ENCODE peak calls at places on chromosomes 12 and 14, in nine cellular contexts. Y is H9, U is IMR-90, Q is GM23248, J is K562, S is mammary epithelial cell, E is PC-9, G is neural progenitor cell, C is fibroblast of lung. B is an unnamed sample. For H3K4me1, the result is how much of the 10 kb centered on the place peaks cover.

GRCh38 chr12:58907326-58907855 is 12.9 kb downstream of the LRIG3 start:
- DNase-seq in Y (no peak), U (peak), Q (no peak), J (no peak), S (no peak), E (no peak), G (no peak), C (peak), B (no peak)

GRCh38 chr12:104619305-104619704 is 162.6 kb downstream of the CHST11 start:
- DNase-seq in Y (no peak), U (no peak), Q (no peak), J (no peak), S (no peak), E (no peak), G (no peak), C (no peak), B (no peak)

GRCh38 chr12:124621296-124621660 is 53.9 kb upstream of the NCOR2 start:
- DNase-seq in Y (peak), U (peak), Q (peak), J (no peak), S (no peak), E (no peak), G (no peak), C (peak), B (no peak)

GRCh38 chr14:72560331-72560730 is 333.6 kb downstream of the DPF3 start:
- DNase-seq in Y (no peak), U (no peak), Q (peak), J (no peak), S (no peak), E (no peak), G (no peak), C (peak), B (no peak)

GRCh38 chr12:77494306-77494705 is 336.4 kb upstream of the NAV3 start:
- DNase-seq in Y (no peak), U (no peak), Q (peak), J (no peak), S (no peak), E (no peak), G (no peak), C (peak), B (no peak)

GRCh38 chr14:58298477-58298879 is at the start of gene ARID4A:
- DNase-seq in Y (no peak), U (no peak), Q (no peak), J (peak), S (no peak), E (no peak), G (no peak), C (no peak), B (no peak)

GRCh38 chr12:92046557-92046956 is 99.1 kb downstream of the BTG1 start:
- DNase-seq in Y (no peak), U (no peak), Q (no peak), J (no peak), S (no peak), E (no peak), G (no peak), C (no peak), B (no peak)

GRCh38 chr12:73383584-73384229 is 1111.5 kb downstream of the TRHDE start:
- DNase-seq in Y (no peak), U (no peak), Q (no peak), J (no peak), S (no peak), E (no peak), G (no peak), C (no peak), B (no peak)

GRCh38 chr12:87813476-87814234 is 215.5 kb downstream of the C12orf50 start:
- DNase-seq in Y (no peak), U (peak), Q (peak), J (no peak), S (peak), E (no peak), G (no peak), C (peak), B (no peak)

GRCh38 chr12:126108247-126108646 is 1043.0 kb downstream of the AACS start:
- DNase-seq in Y (no peak), U (no peak), Q (no peak), J (no peak), S (no peak), E (no peak), G (peak), C (no peak), B (no peak)

GRCh38 chr12:94049718-94050117 is 98.7 kb upstream of the PLXNC1 start:
- DNase-seq in Y (no peak), U (no peak), Q (no peak), J (no peak), S (no peak), E (no peak), G (no peak), C (no peak), B (no peak)

GRCh38 chr14:43540948-43541347 is 966.1 kb downstream of the FSCB start:
- DNase-seq in Y (peak), U (no peak), Q (peak), J (no peak), S (no peak), E (no peak), G (peak), C (no peak), B (no peak)

GRCh38 chr12:8675471-8676083 is 13.0 kb upstream of the MFAP5 start:
- DNase-seq in Y (no peak), U (no peak), Q (no peak), J (no peak), S (no peak), E (no peak), G (no peak), C (no peak), B (no peak)

GRCh38 chr12:56520025-56520810 is 1.4 kb upstream of the RBMS2 start:
- DNase-seq in Y (no peak), U (peak), Q (peak), J (no peak), S (no peak), E (no peak), G (no peak), C (peak), B (no peak)

GRCh38 chr14:30330452-30330851 is 228.5 kb upstream of the G2E3 start:
- DNase-seq in Y (no peak), U (no peak), Q (peak), J (peak), S (peak), E (no peak), G (no peak), C (no peak), B (peak)

GRCh38 chr14:99241314-99242035 is 30.5 kb downstream of the BCL11B start:
- DNase-seq in Y (no peak), U (no peak), Q (no peak), J (no peak), S (no peak), E (no peak), G (no peak), C (no peak), B (no peak)

GRCh38 chr14:100781952-100782351 is 44.0 kb upstream of the MEG3 start:
- DNase-seq in Y (no peak), U (no peak), Q (no peak), J (no peak), S (no peak), E (no peak), G (no peak), C (no peak), B (no peak)

GRCh38 chr14:32252030-32252670 is 49.1 kb upstream of the RNU6-8 start:
- DNase-seq in Y (peak), U (peak), Q (peak), J (peak), S (peak), E (peak), G (peak), C (peak), B (peak)

GRCh38 chr12:4824415-4824814 is 85.3 kb upstream of the KCNA1 start:
- DNase-seq in Y (no peak), U (peak), Q (peak), J (no peak), S (peak), E (no peak), G (no peak), C (peak), B (no peak)

GRCh38 chr12:92457458-92458195 is 245.2 kb upstream of the PLEKHG7 start:
- DNase-seq in Y (no peak), U (no peak), Q (no peak), J (no peak), S (no peak), E (no peak), G (no peak), C (no peak), B (no peak)

GRCh38 chr14:63432228-63432627 is 110.9 kb downstream of the PPP2R5E start:
- DNase-seq in Y (no peak), U (no peak), Q (no peak), J (no peak), S (no peak), E (no peak), G (no peak), C (no peak), B (no peak)

GRCh38 chr12:121376754-121377697 is 22.9 kb upstream of the RNF34 start:
- DNase-seq in Y (no peak), U (no peak), Q (no peak), J (no peak), S (no peak), E (no peak), G (no peak), C (no peak), B (no peak)

GRCh38 chr12:4962539-4963486 is 53.1 kb downstream of the KCNA1 start:
- DNase-seq in Y (peak), U (no peak), Q (no peak), J (no peak), S (no peak), E (no peak), G (no peak), C (peak), B (no peak)

GRCh38 chr12:6178981-6179761 is 21.0 kb upstream of the CD9 start:
- DNase-seq in Y (peak), U (peak), Q (peak), J (no peak), S (no peak), E (no peak), G (peak), C (peak), B (no peak)

GRCh38 chr14:51365241-51365940 is 125.3 kb downstream of the TMX1 start:
- DNase-seq in Y (no peak), U (no peak), Q (peak), J (no peak), S (no peak), E (no peak), G (no peak), C (no peak), B (no peak)

GRCh38 chr14:77593501-77593911 is 22.9 kb downstream of the SPTLC2 start:
- DNase-seq in Y (no peak), U (peak), Q (peak), J (no peak), S (no peak), E (no peak), G (no peak), C (peak), B (peak)
- H3K4me1 ChIP-seq in Y (under half), U (under half), Q (under half), J (under half), S (under half), E (half or more), G (under half), C (under half), B (half or more)

GRCh38 chr12:2364566-2365165 is 311.9 kb downstream of the CACNA1C start:
- DNase-seq in Y (peak), U (no peak), Q (no peak), J (no peak), S (peak), E (no peak), G (peak), C (no peak), B (no peak)
- H2AFZ ChIP-seq in Y (peak), U (no peak), Q (no peak), J (no peak), S (peak), E (no peak), G (peak), C (no peak), B (no peak)

GRCh38 chr12:65330341-65330740 is 51.9 kb downstream of the MSRB3 start:
- DNase-seq in Y (no peak), U (peak), Q (no peak), J (no peak), S (no peak), E (no peak), G (no peak), C (peak), B (no peak)

GRCh38 chr12:65335021-65335714 is 56.7 kb downstream of the MSRB3 start:
- DNase-seq in Y (no peak), U (peak), Q (peak), J (no peak), S (peak), E (no peak), G (no peak), C (peak), B (no peak)

GRCh38 chr12:65334534-65334933 is 56.1 kb downstream of the MSRB3 start:
- DNase-seq in Y (no peak), U (peak), Q (peak), J (no peak), S (peak), E (no peak), G (no peak), C (no peak), B (no peak)

GRCh38 chr12:65331456-65331855 is 53.0 kb downstream of the MSRB3 start:
- DNase-seq in Y (no peak), U (no peak), Q (no peak), J (no peak), S (no peak), E (no peak), G (no peak), C (no peak), B (no peak)

DNA sequence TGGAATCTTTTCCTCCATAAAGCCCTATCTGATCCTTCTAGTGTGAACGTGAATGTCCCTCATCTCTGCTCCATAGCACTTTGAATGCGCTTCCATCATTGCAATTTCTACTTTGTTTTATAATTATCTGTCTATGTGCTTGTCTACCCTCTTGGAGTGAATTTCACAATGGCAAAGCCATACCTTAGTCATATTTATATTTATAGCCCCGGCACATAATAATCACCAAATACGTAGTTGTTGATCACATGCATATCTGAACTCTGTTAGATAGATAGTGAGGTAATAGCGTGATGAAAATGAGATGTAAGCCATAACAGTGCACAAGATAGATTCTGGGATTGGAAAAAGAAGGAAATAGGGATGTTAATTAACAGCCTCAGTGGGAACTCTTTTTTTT is 55.2 kb downstream of the MSRB3 start:
- DNase-seq in Y (no peak), U (no peak), Q (no peak), J (no peak), S (no peak), E (no peak), G (no peak), C (no peak), B (no peak)
- H3K4me2 ChIP-seq in Y (no peak), U (no peak), Q (no peak), J (no peak), S (no peak), E (no peak), G (no peak), C (no peak), B (no peak)

DNA sequence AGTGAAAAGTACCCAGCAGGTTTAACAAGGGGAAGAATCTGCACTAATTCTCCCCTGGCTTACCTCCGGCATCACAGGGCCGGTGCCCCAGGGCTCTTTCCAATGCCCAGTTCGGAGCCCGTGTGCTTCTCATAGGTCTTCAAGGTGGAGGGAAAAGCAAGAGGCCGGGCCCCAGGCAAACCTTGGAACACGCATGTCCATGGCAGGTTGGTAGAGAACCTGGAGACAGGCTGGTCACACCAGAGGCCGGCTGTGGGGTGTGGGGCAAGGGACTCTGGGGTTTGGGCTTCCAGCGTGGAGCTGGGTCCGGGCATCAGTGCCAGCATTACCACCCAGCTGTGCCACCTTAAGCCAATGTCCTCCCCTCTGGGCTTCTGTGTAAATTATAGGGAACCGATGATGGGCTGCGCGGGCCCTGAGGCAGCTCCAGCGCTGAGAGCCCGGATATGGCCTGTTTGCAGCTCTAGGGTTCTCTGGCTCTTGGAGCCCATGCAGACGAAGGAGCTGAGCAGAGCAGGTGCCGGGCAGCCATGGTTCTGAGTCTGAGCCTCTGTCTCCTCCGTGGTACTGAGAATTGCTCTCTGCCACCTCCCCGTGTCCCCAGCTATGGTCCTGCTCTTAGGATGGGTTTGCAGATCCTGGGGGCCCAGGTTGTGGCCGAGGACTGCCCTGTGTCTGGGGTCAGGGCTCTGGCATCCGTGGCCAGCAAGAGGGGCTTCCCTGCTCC is 197.0 kb upstream of the C14orf180 start:
- DNase-seq in Y (no peak), U (no peak), Q (no peak), J (no peak), S (no peak), E (no peak), G (no peak), C (no peak), B (no peak)
- H3K4me1 ChIP-seq in Y (under half), U (under half), Q (under half), J (under half), S (under half), E (under half), G (under half), C (under half), B (under half)

GRCh38 chr12:115500872-115501271 is 776.6 kb downstream of the MED13L start:
- DNase-seq in Y (no peak), U (peak), Q (peak), J (no peak), S (no peak), E (no peak), G (no peak), C (peak), B (no peak)

GRCh38 chr12:115507951-115508722 is 769.4 kb downstream of the MED13L start:
- DNase-seq in Y (peak), U (no peak), Q (no peak), J (no peak), S (no peak), E (no peak), G (peak), C (no peak), B (no peak)

GRCh38 chr12:115508990-115509389 is 768.5 kb downstream of the MED13L start:
- DNase-seq in Y (no peak), U (no peak), Q (no peak), J (no peak), S (no peak), E (no peak), G (no peak), C (no peak), B (no peak)

GRCh38 chr12:115506822-115507629 is 770.5 kb downstream of the MED13L start:
- DNase-seq in Y (peak), U (no peak), Q (peak), J (no peak), S (no peak), E (no peak), G (peak), C (no peak), B (no peak)

DNA sequence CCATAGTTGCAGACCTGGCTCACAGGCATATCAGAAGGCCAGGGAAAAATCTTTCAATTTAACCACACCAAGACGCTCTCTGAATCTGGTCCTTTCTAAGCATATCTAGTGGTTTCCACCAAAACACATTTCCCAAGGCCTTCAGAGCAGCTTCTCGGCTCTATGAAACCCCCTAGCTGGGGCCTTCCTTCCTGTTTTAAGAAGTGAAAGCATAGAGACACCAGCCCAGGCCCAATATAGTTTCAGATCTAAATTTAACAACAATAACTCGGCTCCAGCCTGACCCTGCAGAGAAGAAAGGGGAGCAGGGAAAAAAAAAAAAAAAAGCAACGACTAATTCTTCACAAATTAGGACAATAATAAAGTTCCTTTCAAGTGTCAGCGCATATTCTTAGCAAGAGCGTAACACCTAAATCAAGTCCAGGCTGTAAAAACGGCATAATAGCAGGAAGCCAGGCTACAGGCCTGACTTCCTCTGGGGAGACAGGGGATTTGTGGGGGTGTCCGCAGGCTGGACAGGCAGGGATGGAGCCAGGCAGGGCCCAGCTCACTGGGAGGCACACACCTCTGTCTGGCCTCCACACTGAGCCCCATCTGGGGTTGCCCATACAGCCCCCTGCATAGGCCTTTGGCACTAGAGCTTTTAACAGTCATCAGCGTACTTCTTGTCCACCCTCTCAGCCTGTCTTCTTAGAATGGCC is 773.1 kb downstream of the MED13L start:
- DNase-seq in Y (no peak), U (no peak), Q (no peak), J (no peak), S (no peak), E (no peak), G (no peak), C (no peak), B (no peak)
- H2AFZ ChIP-seq in Y (no peak), U (no peak), Q (no peak), J (no peak), S (no peak), E (no peak), G (no peak), C (no peak), B (no peak)

DNA sequence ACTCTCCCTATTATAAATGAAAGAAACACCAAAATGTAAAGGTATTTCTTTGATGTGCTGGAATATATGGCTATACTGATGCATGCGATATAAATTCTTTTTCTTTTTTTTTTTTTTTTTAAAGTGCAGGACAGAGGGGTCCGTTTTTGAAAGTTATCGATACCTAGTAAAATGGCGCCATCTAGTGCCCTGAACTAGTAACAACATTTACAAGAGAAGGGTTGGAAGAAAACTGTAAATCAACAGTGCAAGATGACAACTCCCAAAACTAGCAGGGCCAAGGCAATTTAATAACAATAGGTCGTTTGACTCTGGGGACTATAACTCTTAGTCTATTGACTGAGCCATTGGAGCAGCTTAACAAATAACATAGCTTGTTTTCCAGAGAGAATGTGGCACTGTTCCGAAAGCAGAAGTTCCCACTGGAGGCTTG is 137.7 kb downstream of the SPTSSA start:
- DNase-seq in Y (no peak), U (peak), Q (peak), J (peak), S (peak), E (peak), G (peak), C (peak), B (peak)
- H3K4me2 ChIP-seq in Y (no peak), U (no peak), Q (no peak), J (no peak), S (no peak), E (no peak), G (no peak), C (no peak), B (no peak)

DNA sequence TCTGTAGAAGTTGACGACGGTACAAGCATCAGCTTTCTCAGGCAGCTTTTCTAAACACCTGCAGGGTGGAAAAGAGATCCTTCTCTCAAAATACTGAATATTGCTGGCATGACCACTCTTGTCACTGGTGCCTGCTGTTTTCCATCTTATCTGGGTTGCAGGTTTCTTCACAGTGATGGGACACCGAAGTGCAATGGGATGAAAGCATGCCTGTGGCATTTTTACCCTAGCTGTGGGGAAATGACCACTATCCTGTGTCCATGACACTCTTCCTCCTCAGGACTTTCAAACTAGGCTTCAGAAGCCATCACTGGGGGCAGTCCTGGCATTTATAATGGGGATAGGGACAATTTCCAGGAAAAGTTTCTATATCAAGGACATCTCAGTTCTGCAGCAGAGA is 98.5 kb downstream of the ETV6 start:
- DNase-seq in Y (no peak), U (no peak), Q (no peak), J (no peak), S (no peak), E (no peak), G (no peak), C (no peak), B (no peak)
- H3K4me1 ChIP-seq in Y (under half), U (under half), Q (under half), J (under half), S (under half), E (under half), G (under half), C (under half), B (under half)